ENCODE peak calls at places on chromosomes 1 and 21, in five cellular contexts. E, Z, X, H and F are unnamed samples.

GRCh38 chr1:81172483-81172882 is 628.3 kb upstream of the ADGRL2 start:
- DNase-seq in X (no peak), E (no peak), H (no peak), Z (no peak), F (no peak)

GRCh38 chr1:91872560-91873081 is 13.3 kb downstream of the TGFBR3 start:
- DNase-seq in X (no peak), H (no peak), Z (no peak), E (no peak), F (no peak)

GRCh38 chr1:113246929-113247328 is 143.4 kb upstream of the MAGI3 start:
- DNase-seq in E (no peak), H (no peak), Z (no peak), X (no peak), F (no peak)

GRCh38 chr1:150148834-150149489 is 754 bp upstream of the PLEKHO1 start:
- DNase-seq in E (no peak), H (no peak), Z (no peak), X (no peak), F (no peak)

GRCh38 chr21:38327984-38328383 is 71.2 kb downstream of the KCNJ15 start:
- DNase-seq in E (no peak), X (no peak), H (no peak), Z (no peak), F (no peak)

GRCh38 chr1:46072975-46073374 is 59.5 kb downstream of the PIK3R3 start:
- DNase-seq in H (no peak), X (peak), E (no peak), Z (no peak), F (no peak)

GRCh38 chr1:200180821-200181220 is 153.3 kb downstream of the NR5A2 start:
- DNase-seq in E (no peak), Z (no peak), X (peak), H (no peak), F (peak)

GRCh38 chr1:35449334-35450008 is 107.7 kb downstream of the KIAA0319L start:
- DNase-seq in X (peak), H (no peak), Z (no peak), E (peak), F (peak)

GRCh38 chr1:47816325-47817071 is 180.7 kb downstream of the TRABD2B start:
- DNase-seq in H (no peak), E (no peak), Z (no peak), X (no peak), F (no peak)

GRCh38 chr1:25879675-25880074 is 4.2 kb upstream of the PAQR7 start:
- DNase-seq in H (no peak), Z (no peak), E (no peak), X (no peak), F (no peak)

GRCh38 chr1:89697397-89697796 is 64.5 kb downstream of the LRRC8C start:
- DNase-seq in H (no peak), Z (no peak), X (no peak), E (peak), F (no peak)

GRCh38 chr1:15489052-15489736 is 13.3 kb downstream of the CELA2B start:
- DNase-seq in E (no peak), H (no peak), X (no peak), Z (no peak), F (no peak)

GRCh38 chr21:45142469-45142868 is 68.1 kb downstream of the ADARB1 start:
- DNase-seq in E (no peak), Z (no peak), X (peak), H (peak), F (no peak)

GRCh38 chr1:30601316-30602085 is 121.9 kb downstream of the MATN1 start:
- DNase-seq in Z (no peak), H (no peak), X (no peak), E (no peak), F (no peak)

GRCh38 chr1:91021686-91022517 is at the start of gene ZNF644:
- DNase-seq in X (peak), H (peak), E (peak), Z (peak), F (no peak)

GRCh38 chr1:179493323-179493722 is 82.4 kb downstream of the NPHS2 start:
- DNase-seq in E (no peak), H (no peak), X (peak), Z (no peak), F (no peak)

GRCh38 chr1:10856863-10857598 is 60.6 kb upstream of the CASZ1 start:
- DNase-seq in Z (no peak), X (no peak), E (no peak), H (no peak), F (no peak)

GRCh38 chr1:246597340-246597739 is 31.1 kb downstream of the CNST start:
- DNase-seq in X (peak), E (peak), H (no peak), Z (no peak), F (no peak)

GRCh38 chr1:117599286-117599685 is 6.6 kb upstream of the TENT5C start:
- DNase-seq in E (no peak), X (no peak), H (no peak), Z (no peak), F (no peak)

GRCh38 chr1:44025816-44026215 is 5.4 kb downstream of the SLC6A9 start:
- DNase-seq in X (no peak), Z (no peak), H (no peak), E (no peak), F (no peak)

GRCh38 chr1:14345925-14346550 is 252.4 kb upstream of the KAZN start:
- DNase-seq in Z (no peak), X (peak), H (no peak), E (no peak), F (peak)

GRCh38 chr21:34367320-34367935 is 3.6 kb downstream of the KCNE2 start:
- DNase-seq in E (peak), X (peak), H (no peak), Z (no peak), F (peak)

GRCh38 chr1:79355073-79355472 is 348.5 kb upstream of the ADGRL4 start:
- DNase-seq in H (no peak), Z (no peak), X (peak), E (peak), F (no peak)

GRCh38 chr1:172005856-172006255 is 164.6 kb downstream of the DNM3 start:
- DNase-seq in H (no peak), X (peak), Z (no peak), E (peak), F (peak)

GRCh38 chr1:61588736-61589381 is 136.1 kb downstream of the TM2D1 start:
- DNase-seq in Z (no peak), H (peak), E (no peak), X (peak), F (peak)

GRCh38 chr1:7770939-7771672 is at the start of gene VAMP3:
- DNase-seq in X (peak), Z (peak), H (peak), E (no peak), F (no peak)

GRCh38 chr21:26842976-26843911 is 2.0 kb downstream of the ADAMTS1 start:
- DNase-seq in E (peak), H (peak), Z (no peak), X (peak), F (peak)

GRCh38 chr21:42150458-42151085 is 68.4 kb upstream of the ABCG1 start:
- DNase-seq in X (no peak), E (no peak), H (no peak), Z (no peak), F (no peak)

GRCh38 chr1:115164484-115164883 is 75.2 kb upstream of the TSPAN2 start:
- DNase-seq in X (peak), E (no peak), Z (no peak), H (no peak), F (no peak)

GRCh38 chr1:76140227-76140626 is 65.7 kb downstream of the ST6GALNAC3 start:
- DNase-seq in X (no peak), H (no peak), Z (no peak), E (no peak), F (no peak)

GRCh38 chr1:201295346-201295745 is 12.0 kb downstream of the PKP1 start:
- DNase-seq in E (no peak), H (no peak), Z (no peak), X (no peak), F (no peak)

GRCh38 chr1:65467536-65467935 is 47.1 kb downstream of the LEPR start:
- DNase-seq in Z (no peak), E (no peak), X (peak), H (no peak), F (peak)

GRCh38 chr1:39639333-39640130 is at the start of gene HEYL:
- DNase-seq in X (peak), H (peak), Z (no peak), E (no peak), F (no peak)

GRCh38 chr1:45803299-45803780 is at the start of gene MAST2:
- DNase-seq in X (peak), E (peak), H (peak), Z (peak), F (no peak)

DNA sequence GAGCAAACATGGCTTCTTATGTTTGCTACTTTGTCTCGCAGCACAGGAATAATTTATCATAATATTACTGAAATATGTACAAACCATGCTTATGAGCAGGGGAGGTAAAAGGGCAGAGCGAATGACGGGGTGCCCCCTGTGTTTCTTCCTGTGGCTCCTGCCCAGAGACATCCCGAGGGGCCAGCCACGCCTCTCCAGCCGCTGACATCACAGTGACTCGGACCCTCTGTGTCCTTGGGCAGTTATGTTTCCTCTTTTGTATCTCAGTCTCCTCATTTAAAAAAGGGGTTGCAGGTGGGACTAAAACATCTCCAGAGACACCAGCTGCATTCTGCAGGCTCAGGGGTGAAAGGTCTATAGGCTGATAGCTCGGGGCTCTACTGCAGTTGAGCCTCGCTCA is 14.8 kb downstream of the A3GALT2 start:
- DNase-seq in H (no peak), X (no peak), Z (no peak), E (no peak), F (no peak)
- H3K4me3 ChIP-seq in H (no peak), X (no peak), Z (peak), E (no peak), F (no peak)

DNA sequence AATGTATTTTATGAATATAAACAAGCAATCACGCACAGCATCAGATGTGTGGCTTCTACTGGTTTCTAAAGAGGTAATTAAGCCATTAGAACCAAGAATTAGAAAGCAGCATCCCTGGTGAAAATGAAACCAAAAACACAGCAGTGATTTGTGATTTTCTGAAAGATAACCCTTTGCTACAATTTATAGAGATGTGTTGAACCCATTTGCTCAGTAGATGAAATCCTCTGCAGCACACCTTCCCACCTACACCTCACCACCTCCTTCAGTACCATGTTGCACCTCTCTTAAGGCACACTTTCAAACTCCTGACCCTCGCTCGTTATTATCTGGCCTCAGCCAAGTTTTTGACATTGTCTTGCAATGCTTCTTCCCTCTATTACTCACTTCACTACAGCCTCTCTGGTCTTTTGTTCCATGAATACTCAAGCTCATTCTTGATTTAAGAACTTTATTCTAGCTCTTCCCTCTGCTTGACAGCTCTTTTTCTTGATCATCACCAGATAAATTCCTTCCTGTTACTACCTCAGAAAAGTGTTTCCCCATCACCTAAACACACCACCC is 38.6 kb downstream of the NSL1 start:
- DNase-seq in E (no peak), X (peak), H (no peak), Z (no peak), F (no peak)
- H3K4me3 ChIP-seq in E (peak), X (no peak), H (peak), Z (peak), F (no peak)

DNA sequence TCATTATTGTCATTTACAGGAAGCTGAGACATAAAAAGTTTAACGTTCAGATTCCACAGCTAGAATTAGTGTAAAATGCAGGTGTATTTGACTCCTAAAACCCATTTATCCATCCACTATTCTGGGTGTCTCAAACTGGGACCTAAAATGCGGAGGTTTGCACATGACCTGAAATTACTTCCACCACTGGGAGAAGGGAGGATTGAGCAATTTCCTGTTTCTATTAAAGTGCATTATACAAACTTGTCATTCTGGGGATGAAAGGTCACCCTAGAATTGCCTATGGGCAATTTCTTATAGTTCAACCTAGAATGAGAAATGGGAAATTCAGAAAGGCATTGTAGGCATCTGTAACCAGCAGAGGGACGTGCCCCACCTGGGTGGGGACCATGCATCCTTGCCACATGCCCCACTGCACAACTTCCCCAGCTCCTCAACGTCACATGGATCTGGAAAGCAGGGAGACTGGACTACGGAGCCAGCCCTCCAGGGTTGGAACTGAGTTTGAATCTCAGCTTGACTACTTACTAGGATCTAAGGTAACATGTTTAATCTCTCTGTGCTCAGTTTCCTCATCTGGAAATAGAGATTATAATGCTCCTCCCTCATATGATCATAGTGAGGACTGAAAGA is 47.0 kb downstream of the MRPL39 start:
- DNase-seq in H (no peak), E (no peak), X (no peak), Z (no peak), F (no peak)
- H3K4me3 ChIP-seq in H (no peak), E (no peak), X (no peak), Z (no peak), F (no peak)

GRCh38 chr1:184503221-184503749 is 116.5 kb downstream of the C1orf21 start:
- DNase-seq in X (no peak), H (no peak), E (no peak), Z (no peak), F (no peak)

GRCh38 chr1:184502154-184502553 is 115.3 kb downstream of the C1orf21 start:
- DNase-seq in X (no peak), Z (no peak), H (no peak), E (no peak), F (no peak)

GRCh38 chr1:184506501-184506900 is 119.7 kb downstream of the C1orf21 start:
- DNase-seq in H (no peak), X (no peak), Z (no peak), E (no peak), F (no peak)

GRCh38 chr1:184504695-184505338 is 118.0 kb downstream of the C1orf21 start:
- DNase-seq in Z (no peak), E (no peak), X (no peak), H (no peak), F (no peak)

GRCh38 chr1:184504012-184504694 is 117.3 kb downstream of the C1orf21 start:
- DNase-seq in Z (no peak), E (no peak), X (no peak), H (no peak), F (no peak)
- H3K4me3 ChIP-seq in Z (no peak), E (no peak), X (no peak), H (peak), F (no peak)

DNA sequence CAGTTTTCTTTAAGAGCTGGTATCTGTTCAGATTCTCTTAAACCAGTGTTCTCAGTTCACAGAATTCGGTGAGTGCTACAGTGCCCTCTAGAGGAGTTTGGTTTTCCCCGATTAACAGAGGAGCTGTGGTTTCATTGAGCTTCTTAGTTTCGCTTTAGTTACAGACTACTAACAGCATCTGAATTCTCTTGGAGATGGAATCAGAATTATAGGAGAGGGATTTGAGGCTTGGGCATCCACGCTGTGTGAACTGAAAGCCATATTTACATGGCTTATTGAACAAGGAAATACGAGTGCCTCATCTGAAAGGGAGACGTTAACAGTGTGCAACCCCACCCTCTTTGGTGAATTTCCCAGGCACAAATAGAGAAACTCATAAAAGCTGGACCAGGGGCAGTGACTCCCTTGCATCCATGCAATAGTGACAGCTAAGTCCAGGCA is 202.0 kb downstream of the USH2A start:
- DNase-seq in H (no peak), Z (no peak), X (peak), E (peak), F (peak)
- H3K4me3 ChIP-seq in H (peak), Z (peak), X (peak), E (peak), F (peak)

GRCh38 chr1:6447818-6448748 is 17.9 kb downstream of the TNFRSF25 start:
- DNase-seq in H (no peak), E (no peak), X (no peak), Z (no peak), F (no peak)

GRCh38 chr1:6447016-6447817 is 18.8 kb downstream of the TNFRSF25 start:
- DNase-seq in H (no peak), X (no peak), E (no peak), Z (no peak), F (no peak)

GRCh38 chr1:6450943-6451373 is 15.0 kb downstream of the TNFRSF25 start:
- DNase-seq in X (no peak), Z (no peak), H (no peak), E (no peak), F (no peak)

GRCh38 chr1:6448749-6449631 is 17.0 kb downstream of the TNFRSF25 start:
- DNase-seq in Z (no peak), H (no peak), E (no peak), X (no peak), F (no peak)

DNA sequence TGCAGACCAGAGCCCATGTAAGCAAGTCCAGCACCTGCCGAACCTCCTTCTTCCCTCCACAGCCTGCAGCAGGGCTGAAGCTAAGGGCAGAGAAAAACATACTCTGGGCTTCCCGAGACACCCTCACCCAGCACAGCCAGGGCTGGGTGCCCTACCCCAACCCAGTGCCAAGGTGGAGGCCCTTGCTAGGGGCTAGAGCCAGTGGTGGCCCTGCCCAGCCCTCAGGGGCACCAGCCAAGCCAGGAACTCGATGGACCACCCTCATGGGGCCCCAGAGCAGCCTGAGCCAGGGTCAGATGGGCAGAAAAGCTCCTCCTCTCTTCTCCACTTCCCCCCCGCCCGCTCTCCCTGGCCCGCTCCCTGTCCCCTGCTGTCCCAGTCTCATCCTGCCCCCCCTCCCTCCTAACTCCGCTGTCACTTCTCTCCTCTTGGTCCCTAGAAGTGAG is 15.9 kb downstream of the TNFRSF25 start:
- DNase-seq in H (no peak), Z (no peak), X (no peak), E (no peak), F (no peak)
- H3K4me3 ChIP-seq in H (no peak), Z (no peak), X (no peak), E (no peak), F (no peak)

DNA sequence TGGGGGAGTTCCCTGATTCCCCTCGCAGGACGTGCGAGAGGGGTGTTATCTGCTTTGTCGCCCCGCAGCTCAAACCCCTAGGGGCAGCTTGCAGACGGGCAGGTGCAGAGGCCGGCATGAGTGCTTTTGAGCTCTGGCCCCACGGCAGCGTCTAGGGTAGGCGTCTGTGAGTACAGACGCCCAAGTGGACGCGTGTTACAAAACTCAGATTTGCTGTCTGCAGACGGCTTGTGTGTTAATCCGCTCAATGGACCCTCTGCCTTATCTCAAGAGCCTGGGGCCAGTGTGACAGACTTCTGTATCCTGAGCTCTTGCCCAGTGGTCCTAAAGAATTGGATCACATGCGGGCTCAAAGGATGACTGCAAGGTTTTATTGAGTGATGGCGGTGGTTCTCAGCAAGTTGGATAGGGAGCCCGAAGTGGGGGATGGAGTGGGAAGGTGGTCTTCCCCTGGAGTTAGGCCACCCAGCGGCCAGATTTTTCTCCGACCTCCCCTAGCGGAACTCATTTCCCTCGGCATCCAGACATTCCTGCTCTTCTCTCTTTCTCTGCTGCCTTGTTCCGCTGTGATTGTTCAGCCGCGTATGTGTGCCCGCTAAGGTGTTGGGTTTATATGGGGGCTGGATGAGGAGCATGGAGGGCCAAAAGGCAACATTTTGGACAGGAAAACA is 9.4 kb downstream of the CFHR4 start:
- DNase-seq in X (peak), E (no peak), Z (no peak), H (no peak), F (no peak)
- H3K4me3 ChIP-seq in X (peak), E (peak), Z (no peak), H (no peak), F (peak)